ENCODE peak calls at places on chromosomes 13 and 19, in six cellular contexts. E is BJ, B is bronchial epithelial cell, S is neural crest cell, G is HepG2, T is natural killer cell. M is an unnamed sample.

GRCh38 chr19:50972795-50973376 is 3.5 kb upstream of the KLK6 start:
- DNase-seq in B (no peak), T (no peak), G (no peak), E (no peak), S (no peak), M (no peak)

GRCh38 chr13:51644649-51645048 is 60.4 kb downstream of the WDFY2 start:
- DNase-seq in B (peak), G (no peak), S (no peak), E (no peak), T (no peak), M (no peak)

GRCh38 chr19:29528350-29528945 is 2.7 kb downstream of the VSTM2B start:
- DNase-seq in S (peak), B (peak), T (peak), G (peak), E (no peak), M (no peak)

GRCh38 chr13:73060251-73061160 is 1.7 kb downstream of the KLF5 start:
- DNase-seq in T (no peak), G (no peak), S (no peak), E (no peak), B (peak), M (no peak)

GRCh38 chr13:59303433-59303832 is 860.3 kb downstream of the DIAPH3 start:
- DNase-seq in T (no peak), E (no peak), B (no peak), G (no peak), S (no peak), M (no peak)

GRCh38 chr19:771332-771785 is 20.4 kb downstream of the MISP start:
- DNase-seq in B (peak), S (peak), E (no peak), G (peak), T (no peak), M (no peak)

GRCh38 chr19:1787116-1787515 is 25.0 kb downstream of the ATP8B3 start:
- DNase-seq in S (no peak), T (no peak), G (no peak), B (no peak), E (no peak), M (no peak)

GRCh38 chr13:45863716-45864590 is 12.4 kb upstream of the SIAH3 start:
- DNase-seq in S (no peak), G (no peak), B (no peak), E (no peak), T (no peak), M (no peak)

GRCh38 chr13:25980255-25980654 is 71.6 kb downstream of the SHISA2 start:
- DNase-seq in T (no peak), S (no peak), E (no peak), B (no peak), G (peak), M (no peak)

GRCh38 chr19:38538793-38539528 is 78.8 kb downstream of the MAP4K1 start:
- DNase-seq in E (no peak), G (no peak), T (no peak), S (no peak), B (peak), M (no peak)

GRCh38 chr13:94239135-94239534 is 240.3 kb downstream of the DCT start:
- DNase-seq in B (peak), S (no peak), E (peak), T (no peak), G (no peak), M (no peak)

GRCh38 chr19:47507031-47507430 is 7.8 kb downstream of the NAPA start:
- DNase-seq in T (no peak), G (no peak), E (no peak), B (no peak), S (no peak), M (no peak)

GRCh38 chr19:53580871-53581835 is 43.2 kb downstream of the ZNF331 start:
- DNase-seq in G (no peak), S (no peak), B (no peak), T (no peak), E (no peak), M (no peak)

GRCh38 chr19:21482863-21483276 is 22.5 kb upstream of the ZNF429 start:
- DNase-seq in B (no peak), G (peak), S (no peak), T (peak), E (no peak), M (peak)

GRCh38 chr13:27171244-27171829 is at the start of gene USP12:
- DNase-seq in E (no peak), G (no peak), T (no peak), S (peak), B (no peak), M (no peak)

GRCh38 chr13:99218545-99218944 is 17.9 kb downstream of the UBAC2 start:
- DNase-seq in S (no peak), B (no peak), G (no peak), T (no peak), E (no peak), M (no peak)

GRCh38 chr19:4814625-4815425 is 16.7 kb downstream of the TICAM1 start:
- DNase-seq in T (no peak), E (no peak), B (no peak), G (no peak), S (no peak), M (no peak)

DNA sequence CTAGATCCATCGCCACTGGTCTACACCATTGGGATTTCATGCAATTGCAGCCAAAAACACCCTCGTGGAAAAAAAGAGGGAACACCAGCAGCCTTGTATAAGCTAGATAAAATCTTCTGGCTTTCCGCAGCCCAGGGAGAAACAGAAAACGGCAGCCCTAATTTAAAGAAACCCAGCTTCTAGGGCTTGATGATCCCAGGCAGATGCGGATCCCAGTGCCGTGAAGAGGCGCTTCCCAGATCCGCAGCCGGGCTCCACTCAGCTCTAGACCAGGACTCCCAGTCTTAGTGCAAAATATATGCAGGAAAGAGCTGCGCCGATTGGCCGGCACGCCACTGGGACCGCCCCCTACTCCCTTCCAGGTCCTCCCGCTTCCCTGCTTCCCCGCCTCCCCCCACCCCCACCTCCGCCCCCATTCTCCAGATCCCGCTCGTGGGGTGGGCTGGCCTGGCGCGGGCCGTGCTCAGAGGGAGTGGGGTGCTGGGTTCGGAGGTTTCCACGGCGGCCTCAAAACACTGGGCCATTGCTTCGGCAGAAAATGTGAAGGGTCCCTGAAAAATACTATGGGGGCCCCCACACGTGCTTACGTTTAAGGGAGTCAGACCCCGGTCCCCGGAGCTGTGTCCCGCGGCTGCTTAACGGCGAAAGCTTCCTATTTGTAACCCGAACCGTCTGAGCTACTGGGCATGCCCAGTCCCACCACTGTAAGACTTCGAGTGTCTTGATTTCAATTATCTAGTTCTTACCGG is 63.1 kb downstream of the SERP2 start:
- DNase-seq in T (peak), S (peak), E (peak), B (peak), G (peak), M (no peak)
- TF ChIP-seq CTCF in T (no peak), S (peak), E (no peak), B (no peak), G (no peak), M (no peak)

GRCh38 chr19:9958451-9958850 is 22.1 kb upstream of the OLFM2 start:
- DNase-seq in S (no peak), E (peak), B (peak), T (no peak), G (no peak), M (no peak)
- TF ChIP-seq CTCF in S (no peak), E (peak), B (no peak), T (no peak), G (no peak), M (no peak)

GRCh38 chr13:21735621-21736401 is 64.9 kb downstream of the FGF9 start:
- DNase-seq in B (no peak), S (no peak), T (no peak), G (no peak), E (no peak), M (no peak)

GRCh38 chr13:21736926-21737325 is 66.1 kb downstream of the FGF9 start:
- DNase-seq in S (no peak), E (no peak), T (no peak), B (no peak), G (no peak), M (no peak)

GRCh38 chr13:21730186-21730880 is 59.5 kb downstream of the FGF9 start:
- DNase-seq in E (no peak), T (no peak), S (no peak), B (no peak), G (no peak), M (no peak)

GRCh38 chr13:21734961-21735360 is 64.1 kb downstream of the FGF9 start:
- DNase-seq in E (no peak), S (no peak), B (no peak), T (no peak), G (no peak), M (no peak)

DNA sequence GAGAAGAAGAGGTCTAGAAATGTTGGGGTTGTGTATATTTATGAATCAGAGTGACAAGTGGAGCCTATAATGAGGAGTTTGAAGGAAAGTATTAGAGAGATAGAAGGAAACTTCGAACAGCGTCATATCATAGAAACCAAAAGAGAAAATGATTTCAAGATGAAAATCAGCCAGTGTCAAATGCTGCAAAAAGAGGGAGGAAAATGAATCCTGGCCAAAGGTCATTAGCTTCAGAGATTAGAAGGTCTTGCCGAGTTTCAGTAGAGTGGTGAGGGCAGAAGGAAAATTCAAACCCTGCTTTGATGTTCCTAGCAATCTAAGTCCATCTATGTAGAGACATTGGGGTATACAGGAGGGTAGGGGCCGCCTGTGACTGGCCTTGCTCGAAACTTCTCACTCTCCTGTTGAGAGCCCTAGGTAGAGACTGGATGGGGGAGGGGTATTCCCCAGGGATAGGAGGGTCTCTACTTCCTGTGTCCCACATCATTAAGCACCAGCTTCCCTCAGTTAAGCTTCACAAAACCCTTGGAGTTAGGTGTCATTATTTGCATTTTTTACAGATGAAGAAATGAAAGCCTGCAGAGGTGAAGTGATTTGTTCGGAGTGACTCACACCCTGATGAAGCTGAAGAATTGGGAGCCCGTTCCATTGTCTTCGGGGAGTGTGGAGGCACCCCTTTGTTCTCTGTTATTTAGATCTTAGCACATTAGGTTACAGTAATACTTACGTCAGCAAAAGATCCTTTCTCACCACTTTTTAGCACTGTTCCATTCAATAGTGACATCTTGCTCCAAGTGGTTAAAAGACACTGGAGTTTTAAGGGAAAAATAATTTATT is 62.8 kb downstream of the FGF9 start:
- DNase-seq in S (no peak), T (no peak), B (peak), E (no peak), G (no peak), M (no peak)
- TF ChIP-seq CTCF in S (no peak), T (no peak), B (no peak), E (no peak), G (no peak), M (no peak)

DNA sequence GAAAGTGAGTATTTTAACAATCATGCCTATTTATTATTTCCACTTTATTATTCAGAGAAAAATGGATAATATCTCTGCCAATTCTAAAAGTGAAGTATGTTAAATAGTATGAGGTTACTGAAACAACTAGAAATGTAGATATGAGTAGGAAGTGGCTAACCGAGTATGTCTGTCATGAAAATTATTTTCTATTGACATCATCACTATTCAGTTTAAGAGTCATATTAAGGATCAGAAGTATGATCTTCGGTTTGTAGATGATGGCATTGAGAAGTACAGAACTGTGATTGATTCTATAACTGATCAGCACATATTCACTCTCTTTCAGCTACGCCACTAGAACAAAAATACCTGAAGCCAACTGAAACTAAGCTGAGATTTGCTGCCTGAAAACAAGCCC is 146.4 kb upstream of the SLITRK5 start:
- DNase-seq in B (peak), E (no peak), T (no peak), S (no peak), G (no peak), M (no peak)
- TF ChIP-seq CTCF in B (no peak), E (no peak), T (no peak), S (no peak), G (no peak), M (no peak)

DNA sequence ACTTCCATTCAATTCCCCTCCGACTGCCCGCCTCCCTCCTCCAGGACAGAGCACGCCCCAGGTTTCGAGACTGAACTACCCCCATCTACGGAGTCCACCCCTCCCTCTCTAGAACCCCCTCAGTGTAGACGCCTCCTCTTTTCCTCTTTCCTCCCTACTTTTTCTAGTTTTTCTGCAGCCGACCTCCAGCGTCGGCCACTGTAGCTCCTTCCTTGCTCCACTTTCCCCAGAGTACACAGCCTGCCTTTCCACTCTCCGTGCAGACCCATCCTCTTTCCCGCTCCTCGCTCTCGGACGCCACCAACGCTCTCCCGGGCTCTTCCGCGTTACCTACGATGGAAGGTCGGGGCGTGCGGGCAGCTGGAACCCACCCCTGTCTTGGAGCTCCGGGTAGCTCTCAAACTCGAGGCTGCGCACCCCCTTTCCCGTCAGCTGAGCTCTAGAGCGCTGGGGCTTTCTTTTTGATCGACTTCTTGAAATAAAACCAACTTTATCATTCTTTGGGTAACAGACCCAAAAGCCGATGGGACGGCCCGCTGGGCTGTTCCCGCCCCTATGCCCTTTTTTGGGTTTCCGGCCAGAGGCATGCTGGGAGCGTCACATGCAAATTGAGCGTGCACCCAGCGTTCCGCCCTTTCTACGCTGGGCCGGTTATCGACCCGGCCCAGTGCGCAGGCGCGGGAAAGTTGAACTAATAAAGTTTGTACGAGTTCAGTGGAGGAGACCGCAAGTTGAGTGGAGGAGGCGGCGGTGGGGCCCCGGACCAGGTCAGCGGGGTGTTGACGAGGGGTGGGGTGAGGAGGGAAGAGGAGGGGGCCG is at the start of the genes BCL2L12 and IRF3:
- DNase-seq in S (peak), B (peak), E (peak), T (peak), G (peak), M (peak)
- TF ChIP-seq CTCF in S (no peak), B (no peak), E (no peak), T (no peak), G (peak), M (no peak)

GRCh38 chr19:14393303-14393702 is 12.1 kb downstream of the ADGRE5 start:
- DNase-seq in S (no peak), G (no peak), E (no peak), B (no peak), T (no peak), M (no peak)
- TF ChIP-seq CTCF in S (no peak), G (no peak), E (no peak), B (no peak), T (no peak), M (no peak)

GRCh38 chr19:11693505-11694499 is 44.9 kb downstream of the ZNF823 start:
- DNase-seq in E (peak), S (no peak), T (no peak), G (peak), B (peak), M (no peak)
- TF ChIP-seq CTCF in E (no peak), S (no peak), T (no peak), G (peak), B (no peak), M (no peak)

M was measured in CD14-positive monocyte.